ENCODE peak calls at places on chromosome 13, in eight cellular contexts. One of them, this sample, is unnamed.

GRCh38 chr13:33610471-33611015 is 207.4 kb upstream of the RFC3 start:
- DNase-seq in activated T-cell treated with anti-CD3 and anti-CD28 coated beads, Interleukin-2, amount 50 U/mL, for 24 hours: peak
- DNase-seq in GM23248: no peak
- DNase-seq in fibroblast of gingiva: no peak
- DNase-seq in stimulated activated CD8-positive, alpha-beta memory T cell treated with anti-CD3 and anti-CD28 coated beads, Interleukin-12 subunit alpha, Interleukin-12 subunit beta, amount 100 ng/mL, for 4 hours: peak
- DNase-seq in AG04450: no peak
- DNase-seq in SW 1271: no peak
- DNase-seq in astrocyte of the cerebellum: no peak
- DNase-seq in this sample: no peak

GRCh38 chr13:99992376-99992775 is 10.8 kb downstream of the ZIC2 start:
- DNase-seq in activated T-cell treated with anti-CD3 and anti-CD28 coated beads, Interleukin-2, amount 50 U/mL, for 24 hours: no peak
- DNase-seq in GM23248: no peak
- DNase-seq in fibroblast of gingiva: no peak
- DNase-seq in stimulated activated CD8-positive, alpha-beta memory T cell treated with anti-CD3 and anti-CD28 coated beads, Interleukin-12 subunit alpha, Interleukin-12 subunit beta, amount 100 ng/mL, for 4 hours: no peak
- DNase-seq in AG04450: no peak
- DNase-seq in SW 1271: no peak
- DNase-seq in astrocyte of the cerebellum: peak
- DNase-seq in this sample: no peak

GRCh38 chr13:39364797-39365468 is 238.1 kb downstream of the LHFPL6 start:
- DNase-seq in activated T-cell treated with anti-CD3 and anti-CD28 coated beads, Interleukin-2, amount 50 U/mL, for 24 hours: no peak
- DNase-seq in GM23248: peak
- DNase-seq in fibroblast of gingiva: peak
- DNase-seq in stimulated activated CD8-positive, alpha-beta memory T cell treated with anti-CD3 and anti-CD28 coated beads, Interleukin-12 subunit alpha, Interleukin-12 subunit beta, amount 100 ng/mL, for 4 hours: no peak
- DNase-seq in AG04450: no peak
- DNase-seq in SW 1271: no peak
- DNase-seq in astrocyte of the cerebellum: no peak
- DNase-seq in this sample: no peak

GRCh38 chr13:114143806-114144605 is 11.6 kb upstream of the RASA3 start:
- DNase-seq in activated T-cell treated with anti-CD3 and anti-CD28 coated beads, Interleukin-2, amount 50 U/mL, for 24 hours: peak
- DNase-seq in GM23248: no peak
- DNase-seq in fibroblast of gingiva: no peak
- DNase-seq in stimulated activated CD8-positive, alpha-beta memory T cell treated with anti-CD3 and anti-CD28 coated beads, Interleukin-12 subunit alpha, Interleukin-12 subunit beta, amount 100 ng/mL, for 4 hours: no peak
- DNase-seq in AG04450: no peak
- DNase-seq in SW 1271: no peak
- DNase-seq in astrocyte of the cerebellum: no peak
- DNase-seq in this sample: no peak

GRCh38 chr13:23842406-23842805 is 46.8 kb downstream of the MIPEP start:
- DNase-seq in activated T-cell treated with anti-CD3 and anti-CD28 coated beads, Interleukin-2, amount 50 U/mL, for 24 hours: no peak
- DNase-seq in GM23248: no peak
- DNase-seq in fibroblast of gingiva: no peak
- DNase-seq in stimulated activated CD8-positive, alpha-beta memory T cell treated with anti-CD3 and anti-CD28 coated beads, Interleukin-12 subunit alpha, Interleukin-12 subunit beta, amount 100 ng/mL, for 4 hours: no peak
- DNase-seq in AG04450: no peak
- DNase-seq in SW 1271: no peak
- DNase-seq in astrocyte of the cerebellum: no peak
- DNase-seq in this sample: no peak

GRCh38 chr13:97188207-97188606 is 33.9 kb upstream of the MBNL2 start:
- DNase-seq in activated T-cell treated with anti-CD3 and anti-CD28 coated beads, Interleukin-2, amount 50 U/mL, for 24 hours: no peak
- DNase-seq in GM23248: no peak
- DNase-seq in fibroblast of gingiva: no peak
- DNase-seq in stimulated activated CD8-positive, alpha-beta memory T cell treated with anti-CD3 and anti-CD28 coated beads, Interleukin-12 subunit alpha, Interleukin-12 subunit beta, amount 100 ng/mL, for 4 hours: no peak
- DNase-seq in AG04450: no peak
- DNase-seq in SW 1271: no peak
- DNase-seq in astrocyte of the cerebellum: no peak
- DNase-seq in this sample: no peak

GRCh38 chr13:99197257-99197651 is 3.4 kb upstream of the UBAC2 start:
- DNase-seq in activated T-cell treated with anti-CD3 and anti-CD28 coated beads, Interleukin-2, amount 50 U/mL, for 24 hours: no peak
- DNase-seq in GM23248: no peak
- DNase-seq in fibroblast of gingiva: no peak
- DNase-seq in stimulated activated CD8-positive, alpha-beta memory T cell treated with anti-CD3 and anti-CD28 coated beads, Interleukin-12 subunit alpha, Interleukin-12 subunit beta, amount 100 ng/mL, for 4 hours: no peak
- DNase-seq in AG04450: no peak
- DNase-seq in SW 1271: no peak
- DNase-seq in astrocyte of the cerebellum: no peak
- DNase-seq in this sample: no peak

GRCh38 chr13:23858586-23858985 is 30.6 kb downstream of the MIPEP start:
- DNase-seq in activated T-cell treated with anti-CD3 and anti-CD28 coated beads, Interleukin-2, amount 50 U/mL, for 24 hours: no peak
- DNase-seq in GM23248: no peak
- DNase-seq in fibroblast of gingiva: no peak
- DNase-seq in stimulated activated CD8-positive, alpha-beta memory T cell treated with anti-CD3 and anti-CD28 coated beads, Interleukin-12 subunit alpha, Interleukin-12 subunit beta, amount 100 ng/mL, for 4 hours: no peak
- DNase-seq in AG04450: no peak
- DNase-seq in SW 1271: no peak
- DNase-seq in astrocyte of the cerebellum: no peak
- DNase-seq in this sample: peak

GRCh38 chr13:80979035-80979641 is 638.2 kb upstream of the SPRY2 start:
- DNase-seq in activated T-cell treated with anti-CD3 and anti-CD28 coated beads, Interleukin-2, amount 50 U/mL, for 24 hours: no peak
- DNase-seq in GM23248: peak
- DNase-seq in fibroblast of gingiva: peak
- DNase-seq in stimulated activated CD8-positive, alpha-beta memory T cell treated with anti-CD3 and anti-CD28 coated beads, Interleukin-12 subunit alpha, Interleukin-12 subunit beta, amount 100 ng/mL, for 4 hours: no peak
- DNase-seq in AG04450: peak
- DNase-seq in SW 1271: peak
- DNase-seq in astrocyte of the cerebellum: peak
- DNase-seq in this sample: no peak

GRCh38 chr13:73368608-73369007 is 309.8 kb downstream of the KLF5 start:
- DNase-seq in activated T-cell treated with anti-CD3 and anti-CD28 coated beads, Interleukin-2, amount 50 U/mL, for 24 hours: no peak
- DNase-seq in GM23248: no peak
- DNase-seq in fibroblast of gingiva: no peak
- DNase-seq in stimulated activated CD8-positive, alpha-beta memory T cell treated with anti-CD3 and anti-CD28 coated beads, Interleukin-12 subunit alpha, Interleukin-12 subunit beta, amount 100 ng/mL, for 4 hours: no peak
- DNase-seq in AG04450: no peak
- DNase-seq in SW 1271: no peak
- DNase-seq in astrocyte of the cerebellum: no peak
- DNase-seq in this sample: no peak

GRCh38 chr13:27638521-27638920 is 16.8 kb downstream of the POLR1D start:
- DNase-seq in activated T-cell treated with anti-CD3 and anti-CD28 coated beads, Interleukin-2, amount 50 U/mL, for 24 hours: no peak
- DNase-seq in GM23248: peak
- DNase-seq in fibroblast of gingiva: no peak
- DNase-seq in stimulated activated CD8-positive, alpha-beta memory T cell treated with anti-CD3 and anti-CD28 coated beads, Interleukin-12 subunit alpha, Interleukin-12 subunit beta, amount 100 ng/mL, for 4 hours: no peak
- DNase-seq in AG04450: peak
- DNase-seq in SW 1271: no peak
- DNase-seq in astrocyte of the cerebellum: no peak
- DNase-seq in this sample: no peak

GRCh38 chr13:112067871-112068305 is 939 bp downstream of the SOX1 start:
- DNase-seq in activated T-cell treated with anti-CD3 and anti-CD28 coated beads, Interleukin-2, amount 50 U/mL, for 24 hours: no peak
- DNase-seq in GM23248: peak
- DNase-seq in fibroblast of gingiva: no peak
- DNase-seq in stimulated activated CD8-positive, alpha-beta memory T cell treated with anti-CD3 and anti-CD28 coated beads, Interleukin-12 subunit alpha, Interleukin-12 subunit beta, amount 100 ng/mL, for 4 hours: no peak
- DNase-seq in AG04450: no peak
- DNase-seq in SW 1271: no peak
- DNase-seq in astrocyte of the cerebellum: no peak
- DNase-seq in this sample: no peak

GRCh38 chr13:46607768-46608553 is 55.0 kb downstream of the LRCH1 start:
- DNase-seq in activated T-cell treated with anti-CD3 and anti-CD28 coated beads, Interleukin-2, amount 50 U/mL, for 24 hours: no peak
- DNase-seq in GM23248: no peak
- DNase-seq in fibroblast of gingiva: no peak
- DNase-seq in stimulated activated CD8-positive, alpha-beta memory T cell treated with anti-CD3 and anti-CD28 coated beads, Interleukin-12 subunit alpha, Interleukin-12 subunit beta, amount 100 ng/mL, for 4 hours: no peak
- DNase-seq in AG04450: no peak
- DNase-seq in SW 1271: no peak
- DNase-seq in astrocyte of the cerebellum: no peak
- DNase-seq in this sample: no peak

GRCh38 chr13:105817011-105817410 is 718.5 kb downstream of the EFNB2 start:
- DNase-seq in activated T-cell treated with anti-CD3 and anti-CD28 coated beads, Interleukin-2, amount 50 U/mL, for 24 hours: no peak
- DNase-seq in GM23248: no peak
- DNase-seq in fibroblast of gingiva: no peak
- DNase-seq in stimulated activated CD8-positive, alpha-beta memory T cell treated with anti-CD3 and anti-CD28 coated beads, Interleukin-12 subunit alpha, Interleukin-12 subunit beta, amount 100 ng/mL, for 4 hours: no peak
- DNase-seq in AG04450: no peak
- DNase-seq in SW 1271: no peak
- DNase-seq in astrocyte of the cerebellum: no peak
- DNase-seq in this sample: no peak

GRCh38 chr13:110408286-110408685 is 101.2 kb downstream of the COL4A2 start:
- DNase-seq in activated T-cell treated with anti-CD3 and anti-CD28 coated beads, Interleukin-2, amount 50 U/mL, for 24 hours: no peak
- DNase-seq in GM23248: no peak
- DNase-seq in fibroblast of gingiva: no peak
- DNase-seq in stimulated activated CD8-positive, alpha-beta memory T cell treated with anti-CD3 and anti-CD28 coated beads, Interleukin-12 subunit alpha, Interleukin-12 subunit beta, amount 100 ng/mL, for 4 hours: no peak
- DNase-seq in AG04450: no peak
- DNase-seq in SW 1271: no peak
- DNase-seq in astrocyte of the cerebellum: no peak
- DNase-seq in this sample: no peak

GRCh38 chr13:23790591-23791170 is 98.5 kb downstream of the MIPEP start:
- DNase-seq in activated T-cell treated with anti-CD3 and anti-CD28 coated beads, Interleukin-2, amount 50 U/mL, for 24 hours: no peak
- DNase-seq in GM23248: peak
- DNase-seq in fibroblast of gingiva: peak
- DNase-seq in stimulated activated CD8-positive, alpha-beta memory T cell treated with anti-CD3 and anti-CD28 coated beads, Interleukin-12 subunit alpha, Interleukin-12 subunit beta, amount 100 ng/mL, for 4 hours: no peak
- DNase-seq in AG04450: no peak
- DNase-seq in SW 1271: no peak
- DNase-seq in astrocyte of the cerebellum: peak
- DNase-seq in this sample: no peak

GRCh38 chr13:38538412-38538811 is 148.5 kb upstream of the FREM2 start:
- DNase-seq in activated T-cell treated with anti-CD3 and anti-CD28 coated beads, Interleukin-2, amount 50 U/mL, for 24 hours: no peak
- DNase-seq in GM23248: no peak
- DNase-seq in fibroblast of gingiva: no peak
- DNase-seq in stimulated activated CD8-positive, alpha-beta memory T cell treated with anti-CD3 and anti-CD28 coated beads, Interleukin-12 subunit alpha, Interleukin-12 subunit beta, amount 100 ng/mL, for 4 hours: no peak
- DNase-seq in AG04450: no peak
- DNase-seq in SW 1271: no peak
- DNase-seq in astrocyte of the cerebellum: no peak
- DNase-seq in this sample: no peak

GRCh38 chr13:23578411-23579071 is 8.3 kb downstream of the TNFRSF19 start:
- DNase-seq in activated T-cell treated with anti-CD3 and anti-CD28 coated beads, Interleukin-2, amount 50 U/mL, for 24 hours: peak
- DNase-seq in GM23248: peak
- DNase-seq in fibroblast of gingiva: peak
- DNase-seq in stimulated activated CD8-positive, alpha-beta memory T cell treated with anti-CD3 and anti-CD28 coated beads, Interleukin-12 subunit alpha, Interleukin-12 subunit beta, amount 100 ng/mL, for 4 hours: peak
- DNase-seq in AG04450: peak
- DNase-seq in SW 1271: peak
- DNase-seq in astrocyte of the cerebellum: peak
- DNase-seq in this sample: no peak

GRCh38 chr13:98959775-98960325 is 18.0 kb downstream of the DOCK9 start:
- DNase-seq in activated T-cell treated with anti-CD3 and anti-CD28 coated beads, Interleukin-2, amount 50 U/mL, for 24 hours: no peak
- DNase-seq in GM23248: no peak
- DNase-seq in fibroblast of gingiva: no peak
- DNase-seq in stimulated activated CD8-positive, alpha-beta memory T cell treated with anti-CD3 and anti-CD28 coated beads, Interleukin-12 subunit alpha, Interleukin-12 subunit beta, amount 100 ng/mL, for 4 hours: no peak
- DNase-seq in AG04450: no peak
- DNase-seq in SW 1271: no peak
- DNase-seq in astrocyte of the cerebellum: no peak
- DNase-seq in this sample: no peak

GRCh38 chr13:46546084-46546786 is 6.7 kb upstream of the LRCH1 start:
- DNase-seq in activated T-cell treated with anti-CD3 and anti-CD28 coated beads, Interleukin-2, amount 50 U/mL, for 24 hours: no peak
- DNase-seq in GM23248: no peak
- DNase-seq in fibroblast of gingiva: no peak
- DNase-seq in stimulated activated CD8-positive, alpha-beta memory T cell treated with anti-CD3 and anti-CD28 coated beads, Interleukin-12 subunit alpha, Interleukin-12 subunit beta, amount 100 ng/mL, for 4 hours: no peak
- DNase-seq in AG04450: no peak
- DNase-seq in SW 1271: no peak
- DNase-seq in astrocyte of the cerebellum: no peak
- DNase-seq in this sample: no peak

GRCh38 chr13:72390909-72391308 is 336.5 kb downstream of the MZT1 start:
- DNase-seq in activated T-cell treated with anti-CD3 and anti-CD28 coated beads, Interleukin-2, amount 50 U/mL, for 24 hours: no peak
- DNase-seq in GM23248: no peak
- DNase-seq in fibroblast of gingiva: no peak
- DNase-seq in stimulated activated CD8-positive, alpha-beta memory T cell treated with anti-CD3 and anti-CD28 coated beads, Interleukin-12 subunit alpha, Interleukin-12 subunit beta, amount 100 ng/mL, for 4 hours: no peak
- DNase-seq in AG04450: no peak
- DNase-seq in SW 1271: no peak
- DNase-seq in astrocyte of the cerebellum: no peak
- DNase-seq in this sample: no peak

GRCh38 chr13:98581971-98582702 is 5.2 kb upstream of the STK24 start:
- DNase-seq in activated T-cell treated with anti-CD3 and anti-CD28 coated beads, Interleukin-2, amount 50 U/mL, for 24 hours: no peak
- DNase-seq in GM23248: peak
- DNase-seq in fibroblast of gingiva: peak
- DNase-seq in stimulated activated CD8-positive, alpha-beta memory T cell treated with anti-CD3 and anti-CD28 coated beads, Interleukin-12 subunit alpha, Interleukin-12 subunit beta, amount 100 ng/mL, for 4 hours: no peak
- DNase-seq in AG04450: no peak
- DNase-seq in SW 1271: no peak
- DNase-seq in astrocyte of the cerebellum: no peak
- DNase-seq in this sample: no peak

GRCh38 chr13:106533940-106534843 is 1.3 kb downstream of the EFNB2 start:
- DNase-seq in activated T-cell treated with anti-CD3 and anti-CD28 coated beads, Interleukin-2, amount 50 U/mL, for 24 hours: peak
- DNase-seq in GM23248: peak
- DNase-seq in fibroblast of gingiva: peak
- DNase-seq in stimulated activated CD8-positive, alpha-beta memory T cell treated with anti-CD3 and anti-CD28 coated beads, Interleukin-12 subunit alpha, Interleukin-12 subunit beta, amount 100 ng/mL, for 4 hours: no peak
- DNase-seq in AG04450: peak
- DNase-seq in SW 1271: no peak
- DNase-seq in astrocyte of the cerebellum: no peak
- DNase-seq in this sample: no peak

GRCh38 chr13:36251528-36251927 is 37.2 kb upstream of the SOHLH2 start:
- DNase-seq in activated T-cell treated with anti-CD3 and anti-CD28 coated beads, Interleukin-2, amount 50 U/mL, for 24 hours: no peak
- DNase-seq in GM23248: peak
- DNase-seq in fibroblast of gingiva: no peak
- DNase-seq in stimulated activated CD8-positive, alpha-beta memory T cell treated with anti-CD3 and anti-CD28 coated beads, Interleukin-12 subunit alpha, Interleukin-12 subunit beta, amount 100 ng/mL, for 4 hours: no peak
- DNase-seq in AG04450: no peak
- DNase-seq in SW 1271: no peak
- DNase-seq in astrocyte of the cerebellum: no peak
- DNase-seq in this sample: no peak

GRCh38 chr13:97380696-97381095 is 53.3 kb upstream of the RAP2A start:
- DNase-seq in activated T-cell treated with anti-CD3 and anti-CD28 coated beads, Interleukin-2, amount 50 U/mL, for 24 hours: no peak
- DNase-seq in GM23248: no peak
- DNase-seq in fibroblast of gingiva: no peak
- DNase-seq in stimulated activated CD8-positive, alpha-beta memory T cell treated with anti-CD3 and anti-CD28 coated beads, Interleukin-12 subunit alpha, Interleukin-12 subunit beta, amount 100 ng/mL, for 4 hours: no peak
- DNase-seq in AG04450: no peak
- DNase-seq in SW 1271: no peak
- DNase-seq in astrocyte of the cerebellum: no peak
- DNase-seq in this sample: no peak

GRCh38 chr13:29511980-29512379 is 83.5 kb downstream of the SLC7A1 start:
- DNase-seq in activated T-cell treated with anti-CD3 and anti-CD28 coated beads, Interleukin-2, amount 50 U/mL, for 24 hours: no peak
- DNase-seq in GM23248: peak
- DNase-seq in fibroblast of gingiva: peak
- DNase-seq in stimulated activated CD8-positive, alpha-beta memory T cell treated with anti-CD3 and anti-CD28 coated beads, Interleukin-12 subunit alpha, Interleukin-12 subunit beta, amount 100 ng/mL, for 4 hours: no peak
- DNase-seq in AG04450: no peak
- DNase-seq in SW 1271: no peak
- DNase-seq in astrocyte of the cerebellum: no peak
- DNase-seq in this sample: no peak

GRCh38 chr13:86000546-86000945 is 201.3 kb upstream of the SLITRK6 start:
- DNase-seq in activated T-cell treated with anti-CD3 and anti-CD28 coated beads, Interleukin-2, amount 50 U/mL, for 24 hours: no peak
- DNase-seq in GM23248: no peak
- DNase-seq in fibroblast of gingiva: no peak
- DNase-seq in stimulated activated CD8-positive, alpha-beta memory T cell treated with anti-CD3 and anti-CD28 coated beads, Interleukin-12 subunit alpha, Interleukin-12 subunit beta, amount 100 ng/mL, for 4 hours: no peak
- DNase-seq in AG04450: no peak
- DNase-seq in SW 1271: no peak
- DNase-seq in astrocyte of the cerebellum: no peak
- DNase-seq in this sample: no peak

GRCh38 chr13:20411638-20412342 is 113.9 kb downstream of the CRYL1 start:
- DNase-seq in activated T-cell treated with anti-CD3 and anti-CD28 coated beads, Interleukin-2, amount 50 U/mL, for 24 hours: no peak
- DNase-seq in GM23248: no peak
- DNase-seq in fibroblast of gingiva: no peak
- DNase-seq in stimulated activated CD8-positive, alpha-beta memory T cell treated with anti-CD3 and anti-CD28 coated beads, Interleukin-12 subunit alpha, Interleukin-12 subunit beta, amount 100 ng/mL, for 4 hours: no peak
- DNase-seq in AG04450: no peak
- DNase-seq in SW 1271: no peak
- DNase-seq in astrocyte of the cerebellum: no peak
- DNase-seq in this sample: no peak

GRCh38 chr13:113584870-113585671 is 518 bp downstream of the TFDP1 start:
- DNase-seq in activated T-cell treated with anti-CD3 and anti-CD28 coated beads, Interleukin-2, amount 50 U/mL, for 24 hours: peak
- DNase-seq in GM23248: peak
- DNase-seq in fibroblast of gingiva: no peak
- DNase-seq in stimulated activated CD8-positive, alpha-beta memory T cell treated with anti-CD3 and anti-CD28 coated beads, Interleukin-12 subunit alpha, Interleukin-12 subunit beta, amount 100 ng/mL, for 4 hours: peak
- DNase-seq in AG04450: no peak
- DNase-seq in SW 1271: no peak
- DNase-seq in astrocyte of the cerebellum: no peak
- DNase-seq in this sample: no peak

GRCh38 chr13:73058432-73058740 is 419 bp upstream of the KLF5 start:
- DNase-seq in activated T-cell treated with anti-CD3 and anti-CD28 coated beads, Interleukin-2, amount 50 U/mL, for 24 hours: no peak
- DNase-seq in GM23248: no peak
- DNase-seq in fibroblast of gingiva: no peak
- DNase-seq in stimulated activated CD8-positive, alpha-beta memory T cell treated with anti-CD3 and anti-CD28 coated beads, Interleukin-12 subunit alpha, Interleukin-12 subunit beta, amount 100 ng/mL, for 4 hours: no peak
- DNase-seq in AG04450: no peak
- DNase-seq in SW 1271: no peak
- DNase-seq in astrocyte of the cerebellum: no peak
- DNase-seq in this sample: no peak

GRCh38 chr13:49315036-49315565 is 67.4 kb downstream of the CDADC1 start:
- DNase-seq in activated T-cell treated with anti-CD3 and anti-CD28 coated beads, Interleukin-2, amount 50 U/mL, for 24 hours: no peak
- DNase-seq in GM23248: peak
- DNase-seq in fibroblast of gingiva: no peak
- DNase-seq in stimulated activated CD8-positive, alpha-beta memory T cell treated with anti-CD3 and anti-CD28 coated beads, Interleukin-12 subunit alpha, Interleukin-12 subunit beta, amount 100 ng/mL, for 4 hours: no peak
- DNase-seq in AG04450: no peak
- DNase-seq in SW 1271: no peak
- DNase-seq in astrocyte of the cerebellum: no peak
- DNase-seq in this sample: no peak

GRCh38 chr13:40316301-40316700 is 350.1 kb downstream of the FOXO1 start:
- DNase-seq in activated T-cell treated with anti-CD3 and anti-CD28 coated beads, Interleukin-2, amount 50 U/mL, for 24 hours: peak
- DNase-seq in GM23248: no peak
- DNase-seq in fibroblast of gingiva: no peak
- DNase-seq in stimulated activated CD8-positive, alpha-beta memory T cell treated with anti-CD3 and anti-CD28 coated beads, Interleukin-12 subunit alpha, Interleukin-12 subunit beta, amount 100 ng/mL, for 4 hours: no peak
- DNase-seq in AG04450: no peak
- DNase-seq in SW 1271: no peak
- DNase-seq in astrocyte of the cerebellum: no peak
- DNase-seq in this sample: no peak

GRCh38 chr13:77620138-77620537 is 77.3 kb upstream of the SLAIN1 start:
- DNase-seq in activated T-cell treated with anti-CD3 and anti-CD28 coated beads, Interleukin-2, amount 50 U/mL, for 24 hours: no peak
- DNase-seq in GM23248: no peak
- DNase-seq in fibroblast of gingiva: no peak
- DNase-seq in stimulated activated CD8-positive, alpha-beta memory T cell treated with anti-CD3 and anti-CD28 coated beads, Interleukin-12 subunit alpha, Interleukin-12 subunit beta, amount 100 ng/mL, for 4 hours: no peak
- DNase-seq in AG04450: no peak
- DNase-seq in SW 1271: no peak
- DNase-seq in astrocyte of the cerebellum: no peak
- DNase-seq in this sample: no peak

This sample was measured in pulmonary artery endothelial cell.